ENCODE peak calls at places on chromosomes 3 and 15, in six cellular contexts. V, A, Y, M, J and Q are unnamed samples.

GRCh38 chr15:88648357-88649214 is 9.8 kb downstream of the ISG20 start:
- DNase-seq in A (no peak), J (no peak), M (peak; percentile 64), Y (no peak), V (peak; percentile 36), Q (no peak)

GRCh38 chr3:55624238-55624637 is 137.1 kb upstream of the WNT5A start:
- DNase-seq in V (peak; percentile 78), Y (no peak), J (no peak), A (no peak), M (peak; percentile 85), Q (no peak)

GRCh38 chr3:190266915-190267290 is 55.3 kb downstream of the CLDN1 start:
- DNase-seq in J (no peak), M (no peak), V (peak; percentile 32), A (no peak), Y (no peak), Q (no peak)

GRCh38 chr3:71444028-71444860 is 139.3 kb downstream of the FOXP1 start:
- DNase-seq in A (no peak), Y (no peak), V (peak; percentile 72), J (peak; percentile 88), M (peak; percentile 91), Q (no peak)

GRCh38 chr15:41284425-41285177 is 47.8 kb downstream of the OIP5 start:
- DNase-seq in J (peak; percentile 10), Y (no peak), V (peak; percentile 61), A (peak; percentile 18), M (peak; percentile 36), Q (peak; percentile 21)

GRCh38 chr15:92801412-92801773 is 98.7 kb upstream of the CHD2 start:
- DNase-seq in J (no peak), M (peak; percentile 79), V (peak; percentile 91), A (no peak), Y (peak; percentile 67), Q (no peak)

GRCh38 chr3:55169608-55170010 is 241.8 kb upstream of the LRTM1 start:
- DNase-seq in A (no peak), V (peak; percentile 97), M (peak; percentile 66), J (no peak), Y (peak; percentile 42), Q (no peak)

GRCh38 chr3:69411331-69411730 is 25.4 kb upstream of the FRMD4B start:
- DNase-seq in Y (no peak), A (no peak), M (peak; percentile 39), J (no peak), V (peak; percentile 61), Q (no peak)

GRCh38 chr15:82571722-82572222 is 31.5 kb upstream of the RPS17 start:
- DNase-seq in Y (no peak), J (no peak), A (peak; percentile 78), M (peak; percentile 56), V (peak; percentile 94), Q (peak; percentile 76)

GRCh38 chr3:39727415-39727814 is 82.0 kb upstream of the MYRIP start:
- DNase-seq in M (no peak), A (peak; percentile 66), J (no peak), Y (no peak), V (peak; percentile 14), Q (peak; percentile 46)

GRCh38 chr3:157692468-157692867 is 189.3 kb upstream of the VEPH1 start:
- DNase-seq in A (no peak), M (no peak), V (no peak), Y (no peak), J (no peak), Q (no peak)

GRCh38 chr3:194736896-194737600 is 51.4 kb downstream of the FAM43A start:
- DNase-seq in Y (no peak), V (no peak), J (no peak), A (no peak), M (no peak), Q (no peak)

GRCh38 chr3:149620291-149621020 is 37.4 kb downstream of the WWTR1 start:
- DNase-seq in J (no peak), V (peak; percentile 91), M (peak; percentile 26), A (no peak), Y (no peak), Q (no peak)

GRCh38 chr15:98649996-98650870 is 1.9 kb downstream of the IGF1R start:
- DNase-seq in A (peak; percentile 63), V (peak; percentile 63), Y (peak; percentile 35), J (no peak), M (peak; percentile 18), Q (peak; percentile 75)

GRCh38 chr3:57675530-57675929 is 17.3 kb downstream of the DENND6A start:
- DNase-seq in V (no peak), J (no peak), A (no peak), Y (no peak), M (no peak), Q (no peak)

GRCh38 chr15:26866298-26867198 is at the start of gene GABRA5:
- DNase-seq in J (no peak), Y (no peak), A (peak; percentile 90), M (peak; percentile 15), V (peak; percentile 49), Q (peak; percentile 86)

GRCh38 chr3:119647843-119648575 is 12.4 kb downstream of the POPDC2 start:
- DNase-seq in J (no peak), V (peak; percentile 56), A (no peak), M (no peak), Y (no peak), Q (no peak)

GRCh38 chr3:29757054-29757777 is 476.3 kb downstream of the RBMS3 start:
- DNase-seq in V (peak; percentile 45), A (no peak), J (no peak), Y (no peak), M (peak; percentile 48), Q (no peak)

GRCh38 chr15:55990986-55991385 is 2.4 kb downstream of the NEDD4 start:
- DNase-seq in Y (no peak), V (peak; percentile 20), M (no peak), J (no peak), A (no peak), Q (no peak)

GRCh38 chr3:136733317-136733833 is 18.8 kb downstream of the STAG1 start:
- DNase-seq in Y (no peak), M (peak; percentile 5), J (no peak), V (peak; percentile 20), A (no peak), Q (no peak)

GRCh38 chr3:50994537-50994936 is 319.8 kb downstream of the DOCK3 start:
- DNase-seq in M (no peak), J (no peak), A (no peak), Y (no peak), V (no peak), Q (no peak)

GRCh38 chr3:186025161-186025560 is 83.7 kb downstream of the ETV5 start:
- DNase-seq in A (no peak), J (no peak), M (no peak), V (peak; percentile 89), Y (no peak), Q (no peak)

GRCh38 chr15:40807028-40807887 is at the start of the genes DNAJC17 and ZFYVE19:
- DNase-seq in V (peak; percentile 100), J (peak; percentile 98), M (peak; percentile 98), A (peak; percentile 100), Y (peak; percentile 93), Q (peak; percentile 99)

GRCh38 chr15:73019733-73020132 is 32.5 kb upstream of the NEO1 start:
- DNase-seq in M (no peak), A (no peak), J (no peak), Y (no peak), V (no peak), Q (no peak)

GRCh38 chr3:24843955-24844354 is 349.3 kb upstream of the THRB start:
- DNase-seq in V (no peak), A (no peak), Y (no peak), M (no peak), J (no peak), Q (no peak)

GRCh38 chr3:125589743-125590142 is 5.6 kb downstream of the OSBPL11 start:
- DNase-seq in Y (no peak), J (peak; percentile 48), M (no peak), V (no peak), A (no peak), Q (no peak)
- H3F3A ChIP-seq in Y (peaks cover 26% of the 10 kb centered on the region), J (peaks cover 27% of the 10 kb centered on the region), M (no peaks in the 10 kb centered on the region), V (peaks cover 12% of the 10 kb centered on the region), A (peaks cover 2% of the 10 kb centered on the region), Q (peaks cover 30% of the 10 kb centered on the region)

GRCh38 chr3:198113219-198114053 is 153.4 kb downstream of the LMLN start:
- DNase-seq in M (no peak), J (no peak), A (peak; percentile 56), Y (no peak), V (peak; percentile 28), Q (peak; percentile 72)
- TF ChIP-seq EZH2 in M (no peak), J (no peak), A (peak; percentile 80), Y (no peak), V (peak; percentile 87), Q (peak; percentile 99)

GRCh38 chr3:81443948-81444347 is 317.5 kb downstream of the GBE1 start:
- DNase-seq in V (peak; percentile 83), Y (no peak), J (no peak), M (peak; percentile 86), A (no peak), Q (no peak)

GRCh38 chr3:81442758-81443456 is 318.5 kb downstream of the GBE1 start:
- DNase-seq in V (no peak), M (peak; percentile 36), Y (no peak), A (no peak), J (no peak), Q (no peak)

GRCh38 chr3:81445712-81446111 is 315.7 kb downstream of the GBE1 start:
- DNase-seq in V (no peak), M (no peak), Y (no peak), A (no peak), J (no peak), Q (no peak)

GRCh38 chr3:81444817-81445460 is 316.5 kb downstream of the GBE1 start:
- DNase-seq in J (no peak), V (no peak), A (no peak), Y (no peak), M (no peak), Q (no peak)

GRCh38 chr3:81443457-81443782 is 318.0 kb downstream of the GBE1 start:
- DNase-seq in Y (no peak), V (peak; percentile 23), J (no peak), M (no peak), A (no peak), Q (no peak)
- H3K27ac ChIP-seq in Y (no peak overlapping the region), V (peak overlapping the region; percentile 71), J (no peak overlapping the region), M (peak overlapping the region; percentile 88), A (no peak overlapping the region), Q (no peak overlapping the region)

GRCh38 chr15:62931650-62932049 is 110.9 kb upstream of the TPM1 start:
- DNase-seq in A (no peak), M (no peak), V (peak; percentile 43), J (no peak), Y (no peak), Q (no peak)
- H3F3A ChIP-seq in A (no peaks in the 10 kb centered on the region), M (no peaks in the 10 kb centered on the region), V (peaks cover 70% of the 10 kb centered on the region), J (no peaks in the 10 kb centered on the region), Y (peaks cover 21% of the 10 kb centered on the region), Q (no peaks in the 10 kb centered on the region)

DNA sequence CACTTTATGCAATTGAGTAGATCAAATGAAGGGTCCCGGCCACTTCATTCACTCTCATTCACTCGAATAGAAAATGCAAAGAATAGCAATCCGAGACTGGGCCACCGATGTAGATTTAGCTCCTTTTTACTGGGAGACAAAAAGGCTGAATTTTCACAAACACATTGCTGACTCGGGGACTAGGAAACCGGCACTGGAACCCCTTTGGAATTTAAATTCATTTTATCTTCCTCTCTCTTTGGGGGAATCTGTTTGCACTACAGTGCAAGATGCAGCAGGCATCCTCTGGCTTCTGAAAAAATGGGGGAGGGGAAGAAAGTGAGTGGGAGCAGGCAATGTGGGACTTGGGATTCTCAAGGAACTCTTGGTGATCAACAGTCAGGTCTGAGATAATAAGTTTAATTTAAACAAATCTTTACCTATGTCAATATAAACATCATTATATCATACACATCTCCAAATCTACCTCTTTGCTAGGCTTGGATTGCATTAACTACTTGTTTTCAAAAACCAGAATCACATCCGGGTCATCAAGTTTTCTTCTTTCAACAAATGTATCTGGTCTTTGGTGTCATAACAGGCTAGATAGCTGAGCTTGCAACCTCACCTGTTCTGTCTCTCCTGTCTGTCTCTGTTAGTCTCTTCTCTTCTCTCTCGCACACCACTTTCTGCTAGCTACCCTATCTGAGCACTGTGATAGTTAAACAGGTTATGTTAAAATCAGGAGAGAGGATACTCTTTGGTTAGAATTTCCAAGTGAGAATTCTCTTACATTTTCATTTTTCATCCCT is 6.6 kb downstream of the FOXB1 start:
- DNase-seq in M (no peak), A (peak; percentile 57), V (no peak), Y (no peak), J (no peak), Q (peak; percentile 50)
- TF ChIP-seq EZH2 in M (no peak), A (no peak), V (peak; percentile 12), Y (no peak), J (no peak), Q (no peak)